ENCODE peak calls at places on chromosomes 6 and 20, in four cellular contexts. Y is H1, V is uterus, Z is AG04450. B is an unnamed sample.

GRCh38 chr20:44204156-44204831 is 6.3 kb downstream of the OSER1 start:
- DNase-seq in Y (no peak), V (no peak), Z (peak), B (no peak)

GRCh38 chr20:62678553-62678952 is 30.1 kb upstream of the NTSR1 start:
- DNase-seq in Y (no peak), V (no peak), Z (no peak), B (no peak)

GRCh38 chr6:139334791-139335446 is 39.5 kb downstream of the CITED2 start:
- DNase-seq in Y (no peak), V (no peak), Z (peak), B (no peak)

GRCh38 chr6:160733045-160733646 is 31.1 kb downstream of the PLG start:
- DNase-seq in Y (peak), V (peak), Z (no peak), B (peak)

GRCh38 chr6:52454556-52454955 is 34.4 kb downstream of the EFHC1 start:
- DNase-seq in Y (no peak), V (no peak), Z (no peak), B (no peak)

GRCh38 chr20:52991783-52992182 is 19.6 kb downstream of the TSHZ2 start:
- DNase-seq in Y (no peak), V (peak), Z (no peak), B (no peak)

GRCh38 chr6:146300540-146300939 is 243.1 kb upstream of the RAB32 start:
- DNase-seq in Y (no peak), V (no peak), Z (no peak), B (no peak)

GRCh38 chr6:15504040-15504491 is 158.8 kb downstream of the DTNBP1 start:
- DNase-seq in Y (no peak), V (peak), Z (no peak), B (no peak)

GRCh38 chr20:32580970-32581838 is 3.9 kb downstream of the NOL4L start:
- DNase-seq in Y (no peak), V (no peak), Z (no peak), B (peak)

GRCh38 chr6:24358219-24358821 is 461 bp upstream of the DCDC2 start:
- DNase-seq in Y (no peak), V (no peak), Z (no peak), B (no peak)

GRCh38 chr20:50387996-50388332 is 122.2 kb upstream of the PTPN1 start:
- DNase-seq in Y (no peak), V (no peak), Z (no peak), B (no peak)

GRCh38 chr20:10551732-10552724 is 116.9 kb downstream of the SLX4IP start:
- DNase-seq in Y (no peak), V (no peak), Z (no peak), B (no peak)

GRCh38 chr20:56414842-56415765 is 3.0 kb downstream of the CASS4 start:
- DNase-seq in Y (no peak), V (no peak), Z (peak), B (no peak)

GRCh38 chr6:24883618-24884017 is 52.1 kb downstream of the RIPOR2 start:
- DNase-seq in Y (no peak), V (no peak), Z (peak), B (no peak)

GRCh38 chr6:170100046-170100445 is 190.8 kb downstream of the DLL1 start:
- DNase-seq in Y (peak), V (no peak), Z (no peak), B (no peak)

GRCh38 chr20:19338960-19339359 is 126.5 kb downstream of the SLC24A3 start:
- DNase-seq in Y (no peak), V (no peak), Z (no peak), B (no peak)

GRCh38 chr6:122082370-122082769 is 317.1 kb upstream of the HSF2 start:
- DNase-seq in Y (no peak), V (no peak), Z (no peak), B (no peak)

GRCh38 chr20:62252342-62252966 is 14.1 kb downstream of the OSBPL2 start:
- DNase-seq in Y (no peak), V (no peak), Z (no peak), B (no peak)

GRCh38 chr6:111984081-111984480 is 69.8 kb upstream of the CCN6 start:
- DNase-seq in Y (no peak), V (no peak), Z (no peak), B (no peak)

GRCh38 chr6:111920581-111920980 is 47.3 kb upstream of the FYN start:
- DNase-seq in Y (no peak), V (no peak), Z (no peak), B (no peak)

GRCh38 chr6:161003336-161003735 is 11.8 kb downstream of the MAP3K4 start:
- DNase-seq in Y (no peak), V (no peak), Z (no peak), B (no peak)

GRCh38 chr6:169457762-169458161 is 204.1 kb upstream of the THBS2 start:
- DNase-seq in Y (no peak), V (no peak), Z (no peak), B (no peak)

GRCh38 chr6:52261229-52261628 is 16.9 kb upstream of the IL17F start:
- DNase-seq in Y (no peak), V (no peak), Z (peak), B (no peak)

DNA sequence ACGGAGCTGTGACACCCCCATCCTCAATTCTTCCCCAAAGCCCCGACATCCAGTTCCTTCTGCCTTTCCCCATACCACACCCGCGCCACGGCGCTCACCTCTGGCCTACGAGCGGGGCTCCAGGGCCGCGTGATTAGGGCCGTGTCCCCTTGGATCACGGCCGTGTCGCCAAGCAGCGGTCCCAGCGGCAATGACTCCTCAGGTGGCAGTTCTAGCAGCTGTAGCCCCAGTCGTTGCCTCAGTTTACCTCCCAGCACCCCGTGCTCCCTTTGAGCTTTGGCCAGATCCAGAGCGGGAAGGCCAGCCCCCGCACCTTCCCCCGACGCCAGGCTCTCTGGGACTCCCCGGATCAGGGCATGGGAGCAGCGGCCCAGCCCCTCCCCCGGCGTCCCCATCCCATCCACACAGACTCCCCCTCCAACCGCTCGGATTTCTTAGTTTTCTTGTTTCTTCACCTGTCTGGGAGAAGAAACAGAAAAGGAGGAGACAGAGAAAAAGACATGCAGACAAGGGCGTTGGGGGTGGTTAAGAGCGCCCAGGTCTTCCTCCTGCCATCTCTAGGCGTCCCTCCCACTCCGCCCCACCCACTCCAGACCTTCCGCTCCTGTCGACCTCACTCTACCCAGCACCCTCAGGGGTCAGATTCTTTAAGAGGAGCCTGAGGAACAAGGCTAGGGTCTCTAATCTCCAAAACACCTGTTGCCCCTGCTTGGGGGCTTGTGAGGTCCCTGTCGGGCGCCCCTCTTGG is at the start of gene DDAH2:
- DNase-seq in Y (no peak), V (peak), Z (no peak), B (no peak)
- TF ChIP-seq CTCF in Y (no peak), V (no peak), Z (no peak), B (no peak)

GRCh38 chr6:8085053-8085511 is 17.3 kb downstream of the EEF1E1 start:
- DNase-seq in Y (no peak), V (no peak), Z (peak), B (no peak)
- TF ChIP-seq CTCF in Y (no peak), V (no peak), Z (no peak), B (no peak)

DNA sequence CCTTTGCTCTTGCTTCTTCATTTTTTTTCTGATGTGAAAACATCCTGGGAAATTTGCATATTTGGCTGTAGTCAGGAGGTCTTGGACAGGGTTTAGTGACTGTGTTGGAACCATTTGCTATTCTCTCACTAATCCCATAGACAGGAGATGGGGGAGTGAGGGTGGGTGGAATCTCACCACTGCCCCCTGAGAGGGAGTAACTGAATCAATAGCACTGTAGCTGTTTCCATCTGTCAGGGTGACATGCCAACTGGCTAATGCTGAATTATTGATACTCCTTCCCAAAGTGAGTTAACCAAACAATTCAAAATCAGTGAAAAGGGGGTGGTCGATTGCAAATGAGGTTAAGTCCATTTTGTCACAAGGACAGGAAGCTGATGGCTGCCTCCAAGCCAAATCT is 55.0 kb upstream of the B3GAT2 start:
- DNase-seq in Y (no peak), V (no peak), Z (no peak), B (no peak)
- TF ChIP-seq CTCF in Y (no peak), V (no peak), Z (no peak), B (no peak)

DNA sequence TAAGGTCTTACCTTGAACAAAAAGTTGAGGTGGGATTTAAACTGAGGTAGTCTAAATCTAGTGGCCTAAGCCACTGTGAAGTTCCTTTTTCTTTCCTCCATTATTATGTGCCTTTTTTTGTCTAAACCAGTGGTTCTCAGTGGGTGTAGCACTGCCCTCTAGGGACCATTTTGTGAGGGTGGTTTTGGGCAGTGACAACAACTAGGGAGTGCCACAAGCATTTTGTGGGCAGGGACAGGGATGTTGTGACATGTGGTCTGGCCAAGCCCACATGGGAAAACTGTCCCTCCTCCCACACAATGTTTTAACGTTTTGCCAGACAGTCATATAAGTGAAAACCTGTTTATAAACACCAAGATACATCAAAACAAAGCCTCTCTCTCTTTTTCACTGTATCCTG is 899.4 kb upstream of the FLRT3 start:
- DNase-seq in Y (peak), V (no peak), Z (no peak), B (no peak)
- TF ChIP-seq CTCF in Y (peak), V (no peak), Z (peak), B (peak)

DNA sequence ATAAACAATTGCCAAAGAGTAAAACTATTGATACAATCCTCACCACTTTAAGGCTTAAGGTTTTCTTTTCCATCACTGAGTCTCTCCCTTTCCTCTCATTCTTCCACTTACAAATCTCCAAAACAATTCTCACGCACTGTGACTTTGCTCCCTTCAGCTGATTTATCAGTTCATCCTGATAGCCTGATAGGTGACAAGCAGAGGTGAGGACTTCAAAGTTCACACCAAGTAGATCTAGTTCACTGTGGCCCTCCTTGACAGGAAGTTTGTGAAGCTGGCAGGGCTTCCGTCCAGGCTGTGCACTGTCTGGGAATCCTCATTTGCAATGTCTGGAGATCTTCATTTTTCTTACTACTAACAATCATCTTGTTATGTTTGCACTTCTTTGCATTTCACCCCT is 35.2 kb upstream of the POU5F1 start:
- DNase-seq in Y (no peak), V (no peak), Z (no peak), B (no peak)
- TF ChIP-seq CTCF in Y (no peak), V (no peak), Z (no peak), B (no peak)

GRCh38 chr20:6381887-6382286 is 259.1 kb upstream of the FERMT1 start:
- DNase-seq in Y (no peak), V (no peak), Z (peak), B (no peak)
- TF ChIP-seq CTCF in Y (peak), V (no peak), Z (peak), B (no peak)

DNA sequence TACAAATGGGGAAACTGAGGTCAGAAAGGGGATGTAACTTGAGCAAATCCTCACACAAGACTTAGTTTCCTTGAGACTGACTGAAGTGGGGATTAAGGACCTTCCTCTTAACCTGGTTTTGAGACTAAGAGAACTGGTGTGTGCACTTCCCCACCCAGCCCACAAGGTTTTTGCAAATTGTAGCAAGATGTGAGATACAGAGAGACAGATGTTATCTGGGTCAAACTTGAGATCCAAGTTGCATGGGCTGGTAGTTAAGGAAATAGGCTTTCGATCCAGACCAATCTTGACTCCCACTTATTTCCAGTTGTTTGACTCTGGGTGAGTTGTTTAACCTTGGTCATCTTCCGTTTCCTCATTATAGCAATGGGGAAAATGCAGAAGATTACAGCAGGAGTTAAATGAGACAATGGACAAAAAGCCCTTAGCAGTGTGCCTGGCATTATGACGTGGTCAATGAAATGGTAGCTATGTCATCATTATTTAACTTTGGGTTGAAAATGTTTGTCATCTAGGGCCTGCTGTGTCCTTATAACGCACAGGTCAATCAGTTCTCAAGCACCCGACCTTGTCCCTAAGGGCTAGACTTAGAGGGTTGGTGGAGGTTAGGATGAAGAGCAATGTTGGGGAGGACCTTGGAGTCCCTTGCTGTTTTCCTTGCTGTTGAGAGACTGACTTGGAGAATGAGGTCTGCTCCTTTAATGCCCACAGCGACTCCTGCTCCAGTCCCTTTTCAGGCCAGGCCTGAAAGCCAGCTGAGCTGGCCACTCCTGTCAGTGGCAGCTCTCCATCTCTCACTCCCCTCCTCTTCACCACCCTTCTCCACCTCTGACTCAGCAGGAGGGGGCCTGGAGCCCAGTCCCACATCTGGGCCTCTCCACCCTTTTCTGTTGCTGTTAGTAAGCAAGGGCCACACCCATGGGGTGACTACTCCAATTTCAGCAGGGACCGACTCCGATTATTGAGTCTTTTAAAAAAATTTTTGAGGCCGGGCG is 1.9 kb downstream of the SNX21 start:
- DNase-seq in Y (no peak), V (no peak), Z (no peak), B (no peak)
- TF ChIP-seq CTCF in Y (no peak), V (no peak), Z (no peak), B (no peak)

B was measured in dorsolateral prefrontal cortex.